ENCODE peak calls at places on chromosome 4, in seven cellular contexts. N is GM12865; E is activated CD8-positive, alpha-beta memory T cell treated with anti-CD3 and anti-CD28 coated beads for 4 hours; H is NCI-H2029 treated with DMSO at 0.1 percent for 48 hours; P is amniotic stem cell; S is mesothelial cell of epicardium; O is Right ventricle myocardium superior. L is an unnamed sample.

GRCh38 chr4:172843273-172843672 is 325.3 kb upstream of the GALNT7 start:
- DNase-seq in E (no peak), S (no peak), H (no peak), O (no peak), N (no peak), P (no peak), L (no peak)

GRCh38 chr4:171813195-171813955 is at the start of gene GALNTL6:
- DNase-seq in P (peak), E (no peak), O (peak), N (peak), S (peak), H (no peak), L (no peak)

GRCh38 chr4:185015108-185015507 is 3.2 kb upstream of the HELT start:
- DNase-seq in N (no peak), S (no peak), P (no peak), E (no peak), H (no peak), O (no peak), L (no peak)

GRCh38 chr4:158209825-158210807 is at the start of gene TMEM144:
- DNase-seq in O (peak), E (peak), H (no peak), N (no peak), P (peak), S (peak), L (peak)

GRCh38 chr4:40309250-40309774 is 25.8 kb upstream of the CHRNA9 start:
- DNase-seq in E (peak), N (peak), S (peak), H (no peak), P (no peak), O (peak), L (peak)

GRCh38 chr4:144582975-144583374 is 63.0 kb upstream of the HHIP start:
- DNase-seq in O (no peak), E (no peak), N (no peak), H (peak), S (no peak), P (no peak), L (peak)

GRCh38 chr4:101355767-101356702 is 8.7 kb upstream of the PPP3CA start:
- DNase-seq in H (no peak), O (no peak), N (no peak), E (no peak), P (no peak), S (no peak), L (no peak)

GRCh38 chr4:1775731-1776500 is 17.2 kb upstream of the FGFR3 start:
- DNase-seq in P (no peak), H (no peak), O (no peak), E (no peak), S (no peak), N (no peak), L (no peak)

GRCh38 chr4:150418757-150419410 is 163.1 kb upstream of the MAB21L2 start:
- DNase-seq in N (no peak), P (no peak), O (no peak), H (no peak), S (no peak), E (no peak), L (no peak)

GRCh38 chr4:110195561-110196205 is 2.7 kb downstream of the ELOVL6 start:
- DNase-seq in H (peak), N (peak), S (no peak), O (no peak), P (no peak), E (no peak), L (no peak)

GRCh38 chr4:118265312-118266144 is 87.3 kb downstream of the PRSS12 start:
- DNase-seq in P (no peak), S (no peak), O (peak), E (no peak), H (no peak), N (no peak), L (no peak)

GRCh38 chr4:147760176-147760575 is 28.3 kb downstream of the ARHGAP10 start:
- DNase-seq in S (no peak), E (no peak), O (no peak), N (no peak), P (no peak), H (peak), L (peak)

GRCh38 chr4:54093609-54094240 is 6.2 kb upstream of the GSX2 start:
- DNase-seq in E (no peak), P (no peak), H (no peak), S (no peak), N (no peak), O (no peak), L (no peak)

GRCh38 chr4:165766018-165766417 is 107.0 kb upstream of the TLL1 start:
- DNase-seq in N (no peak), O (no peak), P (no peak), H (no peak), E (no peak), S (no peak), L (no peak)

GRCh38 chr4:28373601-28374000 is 1513.0 kb downstream of the STIM2 start:
- DNase-seq in P (no peak), H (no peak), O (no peak), E (no peak), S (no peak), N (no peak), L (no peak)

GRCh38 chr4:149997881-149998421 is 80.3 kb upstream of the DCLK2 start:
- DNase-seq in P (no peak), O (no peak), E (no peak), N (peak), H (peak), S (no peak), L (peak)

GRCh38 chr4:128322311-128322710 is 34.7 kb upstream of the PGRMC2 start:
- DNase-seq in H (no peak), P (no peak), N (no peak), S (no peak), E (no peak), O (no peak), L (no peak)

GRCh38 chr4:124943938-124944337 is 231.4 kb upstream of the ANKRD50 start:
- DNase-seq in H (no peak), N (no peak), O (no peak), P (no peak), S (no peak), E (no peak), L (no peak)

GRCh38 chr4:152352645-152353116 is 183.2 kb downstream of the FBXW7 start:
- DNase-seq in S (peak), O (peak), N (peak), E (no peak), P (peak), H (peak), L (peak)

GRCh38 chr4:76800902-76801301 is 97.0 kb downstream of the SOWAHB start:
- DNase-seq in E (no peak), S (no peak), H (no peak), P (no peak), N (peak), O (no peak), L (no peak)

GRCh38 chr4:70706516-70706915 is 15.2 kb upstream of the RUFY3 start:
- DNase-seq in N (no peak), P (no peak), E (no peak), H (no peak), S (no peak), O (no peak), L (no peak)

GRCh38 chr4:13875160-13875559 is 247.6 kb upstream of the BOD1L1 start:
- DNase-seq in H (no peak), E (no peak), S (no peak), P (no peak), O (no peak), N (no peak), L (no peak)

GRCh38 chr4:141772838-141773237 is 136.5 kb downstream of the IL15 start:
- DNase-seq in N (no peak), P (no peak), O (no peak), S (no peak), E (no peak), H (no peak), L (no peak)

GRCh38 chr4:166502660-166503059 is 629.6 kb downstream of the TLL1 start:
- DNase-seq in E (no peak), H (no peak), S (no peak), N (no peak), P (no peak), O (no peak), L (no peak)

GRCh38 chr4:82984459-82984858 is 26.2 kb downstream of the LIN54 start:
- DNase-seq in S (no peak), N (no peak), O (no peak), H (no peak), E (no peak), P (no peak), L (no peak)

GRCh38 chr4:147941373-147941772 is 209.5 kb downstream of the ARHGAP10 start:
- DNase-seq in H (no peak), P (no peak), S (no peak), E (no peak), N (no peak), O (no peak), L (no peak)

GRCh38 chr4:16077786-16078185 is 6.0 kb downstream of the PROM1 start:
- DNase-seq in P (no peak), H (no peak), N (no peak), E (no peak), S (no peak), O (no peak), L (no peak)

GRCh38 chr4:11741190-11741652 is 312.5 kb upstream of the HS3ST1 start:
- DNase-seq in P (peak), S (no peak), N (no peak), E (no peak), O (no peak), H (no peak), L (no peak)

GRCh38 chr4:675036-675804 is 878 bp downstream of the MYL5 start:
- DNase-seq in O (peak), E (no peak), H (no peak), N (peak), S (peak), P (no peak), L (no peak)